ENCODE peak calls at places on chromosomes 4 and X, in seven cellular contexts. V is GM12878, G is K562, X is SK-N-SH, Q is H1, P is HepG2, E is GM12891. N is an unnamed sample.

GRCh38 chr4:17468638-17469221 is 43.2 kb downstream of the QDPR start:
- DNase-seq in P (peak), Q (no peak), X (peak), E (no peak), G (peak), V (no peak), N (no peak)

GRCh38 chrX:1031521-1032430 is 180.7 kb downstream of the CRLF2 start:
- DNase-seq in G (no peak), X (no peak), E (no peak), P (no peak), Q (no peak), V (no peak), N (no peak)

GRCh38 chr4:38529189-38530115 is 134.5 kb upstream of the KLF3 start:
- DNase-seq in P (no peak), G (peak), Q (no peak), E (peak), X (no peak), V (peak), N (peak)

GRCh38 chrX:129833153-129834004 is 10.3 kb downstream of the ZDHHC9 start:
- DNase-seq in E (no peak), V (no peak), X (no peak), Q (no peak), P (no peak), G (no peak), N (no peak)

GRCh38 chr4:11402192-11402591 is 26.5 kb downstream of the HS3ST1 start:
- DNase-seq in V (no peak), G (no peak), Q (no peak), X (no peak), E (no peak), P (no peak), N (no peak)

GRCh38 chr4:24736066-24736465 is 59.3 kb upstream of the SOD3 start:
- DNase-seq in G (no peak), E (no peak), X (no peak), V (no peak), Q (no peak), P (no peak), N (no peak)

GRCh38 chr4:76233534-76233933 is 18.0 kb upstream of the FAM47E start:
- DNase-seq in X (peak), P (no peak), Q (no peak), V (no peak), G (peak), E (no peak), N (no peak)

GRCh38 chrX:48966796-48967579 is 4.7 kb downstream of the KCND1 start:
- DNase-seq in E (no peak), P (no peak), X (no peak), V (no peak), Q (no peak), G (no peak), N (no peak)

DNA sequence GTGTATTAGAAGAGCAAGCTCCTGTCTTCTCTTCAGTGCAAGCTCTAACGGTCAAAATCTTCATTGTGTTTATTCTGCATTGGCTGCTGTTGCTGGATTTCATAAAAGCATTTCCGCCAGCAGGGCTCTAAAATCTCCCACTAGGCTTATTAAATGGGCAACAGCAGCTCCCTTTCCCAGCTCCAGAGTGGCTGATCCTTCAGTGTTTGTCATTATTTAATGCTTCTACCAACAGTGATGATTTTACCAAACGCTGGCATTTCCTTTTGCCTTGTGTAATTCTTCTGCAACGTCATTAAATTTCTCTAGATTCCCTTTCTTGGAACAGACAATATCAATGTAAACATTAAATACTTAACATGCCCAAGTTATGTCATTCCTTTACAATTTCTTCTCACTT is 20.1 kb downstream of the SLC7A11 start:
- DNase-seq in Q (no peak), V (no peak), G (no peak), P (no peak), E (no peak), X (no peak), N (no peak)
- TF ChIP-seq POLR2AphosphoS5 in Q (no peak), V (no peak), G (no peak), P (no peak), E (no peak), X (no peak), N (no peak)

GRCh38 chr4:65416875-65417274 is 253.4 kb downstream of the EPHA5 start:
- DNase-seq in G (no peak), E (no peak), X (no peak), P (no peak), V (no peak), Q (no peak), N (no peak)
- TF ChIP-seq TAF1 in G (no peak), E (no peak), X (no peak), P (no peak), V (no peak), Q (no peak), N (no peak)

GRCh38 chrX:68731254-68731653 is 83.8 kb downstream of the STARD8 start:
- DNase-seq in P (no peak), E (no peak), X (no peak), V (no peak), Q (no peak), G (no peak), N (no peak)
- TF ChIP-seq POLR2AphosphoS5 in P (no peak), E (no peak), X (no peak), V (no peak), Q (no peak), G (no peak), N (no peak)

DNA sequence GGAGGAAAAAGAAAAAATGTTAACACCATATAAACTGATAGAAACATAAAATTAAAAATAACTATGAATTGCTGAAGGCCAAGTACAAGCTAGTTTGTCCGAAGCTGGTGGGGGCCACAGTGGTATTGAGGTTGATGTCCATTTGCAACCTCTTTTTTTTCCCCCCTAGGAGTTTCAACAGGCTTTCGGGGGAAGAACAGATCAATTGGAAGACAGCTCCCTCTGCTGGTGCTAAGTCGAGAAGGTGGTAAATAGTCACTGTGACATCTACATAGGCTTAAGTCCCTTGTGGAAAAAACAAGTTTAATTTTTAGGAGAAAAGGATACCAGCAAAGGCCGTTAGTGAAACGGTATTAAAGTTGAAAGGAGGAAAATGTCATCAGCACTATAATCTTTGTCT is 115.7 kb upstream of the ZXDA start:
- DNase-seq in X (peak), P (peak), E (peak), G (peak), V (no peak), Q (no peak), N (peak)
- TF ChIP-seq TAF1 in X (no peak), P (no peak), E (no peak), G (no peak), V (no peak), Q (no peak), N (no peak)

DNA sequence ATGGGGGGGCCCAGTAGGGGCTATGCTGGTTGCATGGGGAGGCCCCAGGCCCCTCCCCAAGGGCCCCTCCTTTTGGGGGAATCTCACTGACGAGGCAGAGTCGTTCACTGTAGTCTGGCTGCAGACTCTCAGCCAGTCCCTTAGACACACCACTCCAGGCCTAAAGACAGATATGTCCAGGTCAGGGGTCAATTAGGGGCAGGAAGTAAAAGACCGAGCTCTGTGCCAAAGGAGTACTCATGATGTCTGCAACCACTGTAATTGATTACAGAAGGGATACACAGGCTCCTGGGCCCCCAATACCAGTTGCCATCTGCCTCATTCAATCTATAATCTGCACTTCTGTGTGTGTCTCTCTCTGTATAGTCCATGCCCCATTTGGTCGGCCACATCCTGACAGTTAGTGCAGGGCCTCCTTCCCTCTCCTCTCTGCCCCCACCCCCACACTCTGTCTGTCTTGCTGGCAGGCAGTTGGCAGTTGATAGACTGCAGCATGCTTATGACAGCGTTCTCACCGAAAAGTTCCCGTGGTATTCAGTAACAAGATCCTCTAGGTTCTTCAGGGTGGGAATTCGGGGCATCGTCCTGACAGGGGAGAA is 1.3 kb upstream of the CXorf65 start:
- DNase-seq in P (no peak), E (no peak), X (no peak), G (peak), Q (no peak), V (no peak), N (no peak)
- TF ChIP-seq POLR2AphosphoS5 in P (no peak), E (no peak), X (no peak), G (no peak), Q (no peak), V (peak), N (no peak)

GRCh38 chrX:54715621-54716020 is 82.4 kb downstream of the ITIH6 start:
- DNase-seq in X (no peak), E (no peak), V (no peak), G (no peak), P (no peak), Q (no peak), N (no peak)

DNA sequence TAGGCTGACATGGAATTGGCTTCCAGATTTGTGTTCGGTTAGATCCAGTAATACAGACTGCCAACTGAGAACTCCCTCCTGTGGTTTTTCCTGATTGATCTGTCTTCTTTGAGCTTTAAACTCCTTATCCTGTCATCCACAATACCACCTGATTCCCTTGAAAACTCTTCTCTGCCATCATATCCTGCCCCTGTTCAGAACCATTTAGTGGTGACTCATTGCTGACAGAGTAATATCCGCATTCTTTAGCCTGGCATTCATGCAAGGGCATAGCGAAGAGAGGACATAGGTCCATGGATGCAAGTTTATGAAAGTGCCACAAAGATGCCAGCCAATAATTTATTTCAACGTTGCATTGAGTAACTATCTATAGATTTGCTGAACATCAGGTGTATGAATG is 76.6 kb downstream of the ITIH6 start:
- DNase-seq in P (no peak), G (no peak), X (no peak), V (no peak), Q (no peak), E (no peak), N (no peak)
- TF ChIP-seq TAF1 in P (no peak), G (no peak), X (no peak), V (no peak), Q (no peak), E (no peak), N (no peak)

N was measured in GM12892.